ENCODE peak calls at places on chromosome 18, in five cellular contexts. One of them, this sample, is unnamed.

GRCh38 chr18:9619545-9619944 is 5.2 kb upstream of the PPP4R1 start:
- DNase-seq in GM12878: no peak
- DNase-seq in HepG2: no peak
- DNase-seq in K562: no peak
- DNase-seq in SK-N-SH: no peak
- DNase-seq in this sample: no peak

GRCh38 chr18:6414118-6414722 is 491 bp downstream of the L3MBTL4 start:
- DNase-seq in HepG2: peak
- DNase-seq in SK-N-SH: peak
- DNase-seq in K562: no peak
- DNase-seq in GM12878: no peak
- DNase-seq in this sample: no peak

GRCh38 chr18:13611616-13612110 is 114.7 kb downstream of the FAM210A start:
- DNase-seq in SK-N-SH: peak
- DNase-seq in HepG2: no peak
- DNase-seq in GM12878: no peak
- DNase-seq in K562: no peak
- DNase-seq in this sample: no peak

GRCh38 chr18:75204978-75205759 is 3.8 kb downstream of the PTGR3 start:
- DNase-seq in K562: no peak
- DNase-seq in SK-N-SH: no peak
- DNase-seq in HepG2: no peak
- DNase-seq in GM12878: no peak
- DNase-seq in this sample: no peak

GRCh38 chr18:63178526-63178880 is 141.1 kb downstream of the BCL2 start:
- DNase-seq in HepG2: no peak
- DNase-seq in K562: no peak
- DNase-seq in SK-N-SH: no peak
- DNase-seq in GM12878: no peak
- DNase-seq in this sample: no peak

GRCh38 chr18:75170022-75170789 is 38.7 kb downstream of the PTGR3 start:
- DNase-seq in SK-N-SH: no peak
- DNase-seq in K562: peak
- DNase-seq in HepG2: peak
- DNase-seq in GM12878: no peak
- DNase-seq in this sample: no peak

GRCh38 chr18:5975111-5975622 is 79.8 kb upstream of the TMEM200C start:
- DNase-seq in SK-N-SH: no peak
- DNase-seq in K562: no peak
- DNase-seq in GM12878: peak
- DNase-seq in HepG2: no peak
- DNase-seq in this sample: no peak

GRCh38 chr18:53883771-53884170 is 340.7 kb downstream of the MBD2 start:
- DNase-seq in K562: no peak
- DNase-seq in SK-N-SH: no peak
- DNase-seq in HepG2: no peak
- DNase-seq in GM12878: no peak
- DNase-seq in this sample: no peak

GRCh38 chr18:3081558-3081957 is 68.6 kb upstream of the LPIN2 start:
- DNase-seq in HepG2: no peak
- DNase-seq in SK-N-SH: no peak
- DNase-seq in K562: no peak
- DNase-seq in GM12878: no peak
- DNase-seq in this sample: no peak

GRCh38 chr18:7809455-7809854 is 242.3 kb downstream of the PTPRM start:
- DNase-seq in K562: no peak
- DNase-seq in SK-N-SH: no peak
- DNase-seq in HepG2: no peak
- DNase-seq in GM12878: no peak
- DNase-seq in this sample: no peak

GRCh38 chr18:76262956-76263955 is 231.8 kb downstream of the ZNF516 start:
- DNase-seq in HepG2: no peak
- DNase-seq in GM12878: no peak
- DNase-seq in K562: no peak
- DNase-seq in SK-N-SH: no peak
- DNase-seq in this sample: no peak

GRCh38 chr18:55488473-55488872 is 99.5 kb downstream of the TCF4 start:
- DNase-seq in K562: no peak
- DNase-seq in GM12878: no peak
- DNase-seq in SK-N-SH: no peak
- DNase-seq in HepG2: no peak
- DNase-seq in this sample: no peak

GRCh38 chr18:34977787-34978532 is 63.3 kb upstream of the MAPRE2 start:
- DNase-seq in SK-N-SH: peak
- DNase-seq in GM12878: no peak
- DNase-seq in HepG2: no peak
- DNase-seq in K562: peak
- DNase-seq in this sample: peak
- TF ChIP-seq RFX5 in SK-N-SH: no peak
- TF ChIP-seq RFX5 in GM12878: no peak
- TF ChIP-seq RFX5 in HepG2: no peak
- TF ChIP-seq RFX5 in K562: no peak
- TF ChIP-seq RFX5 in this sample: no peak

DNA sequence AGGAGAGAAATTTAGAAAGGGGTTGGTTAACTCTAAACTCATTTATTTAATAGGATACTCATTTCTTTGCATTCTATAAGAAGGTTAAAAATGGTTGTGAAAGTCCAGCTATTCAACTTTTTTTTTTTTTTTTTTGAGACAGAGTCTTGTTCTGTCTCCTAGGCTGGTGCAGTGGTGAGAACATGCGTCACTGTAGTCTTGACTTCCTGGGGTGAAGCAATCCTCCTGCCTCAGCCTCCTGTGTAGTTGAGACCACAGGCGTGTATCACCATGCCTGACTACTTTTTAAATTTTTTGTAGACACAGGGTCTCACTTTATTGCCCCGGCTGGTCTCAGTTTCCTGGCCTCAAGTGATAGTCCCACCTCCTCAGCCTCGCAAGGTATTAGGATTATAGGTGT is 11.9 kb downstream of the ELP2 start:
- DNase-seq in SK-N-SH: no peak
- DNase-seq in K562: no peak
- DNase-seq in HepG2: no peak
- DNase-seq in GM12878: no peak
- DNase-seq in this sample: no peak
- TF ChIP-seq REST in SK-N-SH: no peak
- TF ChIP-seq REST in K562: no peak
- TF ChIP-seq REST in HepG2: no peak
- TF ChIP-seq REST in GM12878: no peak
- TF ChIP-seq REST in this sample: no peak

DNA sequence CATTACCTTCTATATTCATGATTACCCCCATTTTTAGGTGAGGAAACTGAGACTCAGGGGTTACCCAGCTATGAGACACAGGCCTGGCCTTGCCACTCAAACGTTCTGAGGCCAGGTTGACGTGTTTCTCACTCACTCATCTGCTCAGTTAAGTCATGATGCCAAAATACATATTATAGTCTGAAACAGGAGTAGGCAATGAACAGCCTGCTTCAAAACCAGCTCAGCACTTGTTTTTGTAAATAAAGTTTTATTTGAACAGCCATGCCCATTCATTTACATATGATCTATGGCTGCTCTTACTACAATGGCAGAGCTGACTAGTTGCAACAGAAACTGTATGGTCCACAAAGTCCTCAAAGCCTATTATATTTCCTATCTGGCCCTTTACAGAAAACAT is 74.1 kb upstream of the SMAD2 start:
- DNase-seq in HepG2: no peak
- DNase-seq in SK-N-SH: no peak
- DNase-seq in GM12878: no peak
- DNase-seq in K562: no peak
- DNase-seq in this sample: peak
- TF ChIP-seq RFX5 in HepG2: no peak
- TF ChIP-seq RFX5 in SK-N-SH: no peak
- TF ChIP-seq RFX5 in GM12878: no peak
- TF ChIP-seq RFX5 in K562: no peak
- TF ChIP-seq RFX5 in this sample: no peak

DNA sequence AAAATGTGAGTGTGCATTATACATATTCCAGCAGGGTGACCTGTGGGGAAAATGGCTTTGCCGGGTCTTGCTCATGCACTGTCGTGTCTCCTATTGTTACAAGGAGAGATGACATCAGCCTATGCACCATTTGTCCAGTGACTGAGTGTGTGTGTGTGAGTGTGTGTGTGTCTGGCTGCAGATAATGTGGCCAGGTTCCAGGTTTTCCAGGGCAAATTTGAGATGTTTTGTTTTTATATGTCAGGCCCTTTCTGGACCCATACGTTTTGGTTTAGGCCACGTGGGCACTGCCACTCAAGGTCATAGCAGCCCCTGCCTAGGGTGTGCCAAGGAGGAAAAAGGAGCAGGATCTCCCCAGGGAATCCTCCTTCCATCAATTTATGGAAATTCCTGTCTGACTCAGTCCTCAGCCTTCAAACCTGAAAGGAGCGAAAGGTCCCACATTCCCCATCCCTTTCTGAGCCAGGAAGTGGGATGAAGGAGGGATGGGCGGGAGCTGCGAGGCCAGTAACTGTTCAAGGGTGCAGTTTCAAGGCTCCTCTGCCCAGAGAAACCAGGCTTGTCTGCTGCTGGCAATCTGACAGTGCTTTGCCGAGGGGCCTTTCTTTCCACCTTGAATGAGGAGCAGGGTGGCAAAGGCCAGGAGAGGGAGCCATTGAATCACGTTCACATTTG is 93.0 kb upstream of the SMAD2 start:
- DNase-seq in K562: peak
- DNase-seq in SK-N-SH: peak
- DNase-seq in HepG2: peak
- DNase-seq in GM12878: no peak
- DNase-seq in this sample: peak
- TF ChIP-seq REST in K562: no peak
- TF ChIP-seq REST in SK-N-SH: peak
- TF ChIP-seq REST in HepG2: no peak
- TF ChIP-seq REST in GM12878: no peak
- TF ChIP-seq REST in this sample: no peak